ENCODE peak calls at places on chromosome 2, in eight cellular contexts. One of them, this sample, is unnamed.

GRCh38 chr2:238231251-238231793 is 8.5 kb downstream of the HES6 start:
- DNase-seq in fibroblast of villous mesenchyme: peak
- DNase-seq in astrocyte: peak
- DNase-seq in psoas muscle: peak
- DNase-seq in GM12865: peak
- DNase-seq in CD8-positive, alpha-beta T cell: peak
- DNase-seq in AG09309: no peak
- DNase-seq in kidney epithelial cell: peak
- DNase-seq in this sample: peak

GRCh38 chr2:217612920-217613319 is 389.9 kb downstream of the TNS1 start:
- DNase-seq in fibroblast of villous mesenchyme: no peak
- DNase-seq in astrocyte: no peak
- DNase-seq in psoas muscle: no peak
- DNase-seq in GM12865: no peak
- DNase-seq in CD8-positive, alpha-beta T cell: no peak
- DNase-seq in AG09309: no peak
- DNase-seq in kidney epithelial cell: no peak
- DNase-seq in this sample: no peak

GRCh38 chr2:127226520-127227263 is 6.6 kb upstream of the CYP27C1 start:
- DNase-seq in fibroblast of villous mesenchyme: peak
- DNase-seq in astrocyte: peak
- DNase-seq in psoas muscle: no peak
- DNase-seq in GM12865: peak
- DNase-seq in CD8-positive, alpha-beta T cell: no peak
- DNase-seq in AG09309: no peak
- DNase-seq in kidney epithelial cell: peak
- DNase-seq in this sample: peak

GRCh38 chr2:239388236-239389151 is 12.3 kb downstream of the HDAC4 start:
- DNase-seq in fibroblast of villous mesenchyme: no peak
- DNase-seq in astrocyte: no peak
- DNase-seq in psoas muscle: no peak
- DNase-seq in GM12865: no peak
- DNase-seq in CD8-positive, alpha-beta T cell: no peak
- DNase-seq in AG09309: no peak
- DNase-seq in kidney epithelial cell: no peak
- DNase-seq in this sample: no peak

GRCh38 chr2:162308747-162309503 is 9.6 kb downstream of the IFIH1 start:
- DNase-seq in fibroblast of villous mesenchyme: no peak
- DNase-seq in astrocyte: no peak
- DNase-seq in psoas muscle: no peak
- DNase-seq in GM12865: no peak
- DNase-seq in CD8-positive, alpha-beta T cell: no peak
- DNase-seq in AG09309: no peak
- DNase-seq in kidney epithelial cell: no peak
- DNase-seq in this sample: no peak

GRCh38 chr2:10267551-10268465 is 34.9 kb upstream of the HPCAL1 start:
- DNase-seq in fibroblast of villous mesenchyme: no peak
- DNase-seq in astrocyte: no peak
- DNase-seq in psoas muscle: peak
- DNase-seq in GM12865: no peak
- DNase-seq in CD8-positive, alpha-beta T cell: no peak
- DNase-seq in AG09309: no peak
- DNase-seq in kidney epithelial cell: no peak
- DNase-seq in this sample: no peak

GRCh38 chr2:43129676-43130547 is 96.5 kb downstream of the ZFP36L2 start:
- DNase-seq in fibroblast of villous mesenchyme: no peak
- DNase-seq in astrocyte: peak
- DNase-seq in psoas muscle: peak
- DNase-seq in GM12865: no peak
- DNase-seq in CD8-positive, alpha-beta T cell: peak
- DNase-seq in AG09309: no peak
- DNase-seq in kidney epithelial cell: no peak
- DNase-seq in this sample: no peak

GRCh38 chr2:106575955-106576354 is 88.8 kb downstream of the CD8B2 start:
- DNase-seq in fibroblast of villous mesenchyme: peak
- DNase-seq in astrocyte: peak
- DNase-seq in psoas muscle: peak
- DNase-seq in GM12865: no peak
- DNase-seq in CD8-positive, alpha-beta T cell: no peak
- DNase-seq in AG09309: peak
- DNase-seq in kidney epithelial cell: peak
- DNase-seq in this sample: peak

GRCh38 chr2:171522057-171522803 is at the start of gene CYBRD1:
- DNase-seq in fibroblast of villous mesenchyme: peak
- DNase-seq in astrocyte: peak
- DNase-seq in psoas muscle: peak
- DNase-seq in GM12865: peak
- DNase-seq in CD8-positive, alpha-beta T cell: no peak
- DNase-seq in AG09309: peak
- DNase-seq in kidney epithelial cell: no peak
- DNase-seq in this sample: peak

GRCh38 chr2:238103465-238104070 is 3.4 kb downstream of the ESPNL start:
- DNase-seq in fibroblast of villous mesenchyme: no peak
- DNase-seq in astrocyte: no peak
- DNase-seq in psoas muscle: no peak
- DNase-seq in GM12865: no peak
- DNase-seq in CD8-positive, alpha-beta T cell: no peak
- DNase-seq in AG09309: no peak
- DNase-seq in kidney epithelial cell: no peak
- DNase-seq in this sample: no peak

GRCh38 chr2:1613078-1613445 is 131.3 kb downstream of the PXDN start:
- DNase-seq in fibroblast of villous mesenchyme: no peak
- DNase-seq in astrocyte: no peak
- DNase-seq in psoas muscle: no peak
- DNase-seq in GM12865: no peak
- DNase-seq in CD8-positive, alpha-beta T cell: no peak
- DNase-seq in AG09309: no peak
- DNase-seq in kidney epithelial cell: no peak
- DNase-seq in this sample: no peak

GRCh38 chr2:96537066-96537733 is 648 bp downstream of the ARID5A start:
- DNase-seq in fibroblast of villous mesenchyme: peak
- DNase-seq in astrocyte: peak
- DNase-seq in psoas muscle: peak
- DNase-seq in GM12865: peak
- DNase-seq in CD8-positive, alpha-beta T cell: peak
- DNase-seq in AG09309: no peak
- DNase-seq in kidney epithelial cell: no peak
- DNase-seq in this sample: peak

GRCh38 chr2:130378206-130378897 is 22.5 kb downstream of the PTPN18 start:
- DNase-seq in fibroblast of villous mesenchyme: no peak
- DNase-seq in astrocyte: no peak
- DNase-seq in psoas muscle: no peak
- DNase-seq in GM12865: no peak
- DNase-seq in CD8-positive, alpha-beta T cell: no peak
- DNase-seq in AG09309: no peak
- DNase-seq in kidney epithelial cell: no peak
- DNase-seq in this sample: no peak

GRCh38 chr2:18046558-18046957 is 168.1 kb downstream of the KCNS3 start:
- DNase-seq in fibroblast of villous mesenchyme: peak
- DNase-seq in astrocyte: peak
- DNase-seq in psoas muscle: no peak
- DNase-seq in GM12865: no peak
- DNase-seq in CD8-positive, alpha-beta T cell: no peak
- DNase-seq in AG09309: peak
- DNase-seq in kidney epithelial cell: no peak
- DNase-seq in this sample: peak

GRCh38 chr2:175012516-175012915 is 7.3 kb upstream of the CHN1 start:
- DNase-seq in fibroblast of villous mesenchyme: no peak
- DNase-seq in astrocyte: no peak
- DNase-seq in psoas muscle: no peak
- DNase-seq in GM12865: no peak
- DNase-seq in CD8-positive, alpha-beta T cell: no peak
- DNase-seq in AG09309: no peak
- DNase-seq in kidney epithelial cell: no peak
- DNase-seq in this sample: no peak

GRCh38 chr2:168434164-168434563 is 21.9 kb upstream of the CERS6 start:
- DNase-seq in fibroblast of villous mesenchyme: no peak
- DNase-seq in astrocyte: no peak
- DNase-seq in psoas muscle: peak
- DNase-seq in GM12865: no peak
- DNase-seq in CD8-positive, alpha-beta T cell: no peak
- DNase-seq in AG09309: no peak
- DNase-seq in kidney epithelial cell: no peak
- DNase-seq in this sample: no peak

GRCh38 chr2:50564781-50565180 is 467.2 kb downstream of the NRXN1 start:
- DNase-seq in fibroblast of villous mesenchyme: no peak
- DNase-seq in astrocyte: peak
- DNase-seq in psoas muscle: no peak
- DNase-seq in GM12865: no peak
- DNase-seq in CD8-positive, alpha-beta T cell: no peak
- DNase-seq in AG09309: no peak
- DNase-seq in kidney epithelial cell: no peak
- DNase-seq in this sample: no peak

GRCh38 chr2:96404446-96405373 is 69.1 kb downstream of the NCAPH start:
- DNase-seq in fibroblast of villous mesenchyme: no peak
- DNase-seq in astrocyte: no peak
- DNase-seq in psoas muscle: peak
- DNase-seq in GM12865: no peak
- DNase-seq in CD8-positive, alpha-beta T cell: no peak
- DNase-seq in AG09309: no peak
- DNase-seq in kidney epithelial cell: no peak
- DNase-seq in this sample: no peak

GRCh38 chr2:230873670-230874401 is 9.1 kb downstream of the ITM2C start:
- DNase-seq in fibroblast of villous mesenchyme: no peak
- DNase-seq in astrocyte: no peak
- DNase-seq in psoas muscle: no peak
- DNase-seq in GM12865: peak
- DNase-seq in CD8-positive, alpha-beta T cell: no peak
- DNase-seq in AG09309: no peak
- DNase-seq in kidney epithelial cell: no peak
- DNase-seq in this sample: no peak

GRCh38 chr2:64779117-64779690 is 125.5 kb upstream of the SERTAD2 start:
- DNase-seq in fibroblast of villous mesenchyme: peak
- DNase-seq in astrocyte: peak
- DNase-seq in psoas muscle: no peak
- DNase-seq in GM12865: no peak
- DNase-seq in CD8-positive, alpha-beta T cell: no peak
- DNase-seq in AG09309: peak
- DNase-seq in kidney epithelial cell: peak
- DNase-seq in this sample: peak

GRCh38 chr2:166384774-166385173 is 9.0 kb upstream of the SCN9A start:
- DNase-seq in fibroblast of villous mesenchyme: peak
- DNase-seq in astrocyte: peak
- DNase-seq in psoas muscle: no peak
- DNase-seq in GM12865: peak
- DNase-seq in CD8-positive, alpha-beta T cell: no peak
- DNase-seq in AG09309: no peak
- DNase-seq in kidney epithelial cell: no peak
- DNase-seq in this sample: no peak

GRCh38 chr2:27972311-27972710 is 81.8 kb downstream of the BABAM2 start:
- DNase-seq in fibroblast of villous mesenchyme: no peak
- DNase-seq in astrocyte: no peak
- DNase-seq in psoas muscle: no peak
- DNase-seq in GM12865: no peak
- DNase-seq in CD8-positive, alpha-beta T cell: no peak
- DNase-seq in AG09309: no peak
- DNase-seq in kidney epithelial cell: no peak
- DNase-seq in this sample: no peak

GRCh38 chr2:118856978-118857676 is 9.7 kb upstream of the EN1 start:
- DNase-seq in fibroblast of villous mesenchyme: no peak
- DNase-seq in astrocyte: no peak
- DNase-seq in psoas muscle: no peak
- DNase-seq in GM12865: no peak
- DNase-seq in CD8-positive, alpha-beta T cell: no peak
- DNase-seq in AG09309: no peak
- DNase-seq in kidney epithelial cell: no peak
- DNase-seq in this sample: no peak
- H3K4me3 ChIP-seq in fibroblast of villous mesenchyme: no peak
- H3K4me3 ChIP-seq in astrocyte: no peak
- H3K4me3 ChIP-seq in psoas muscle: no peak
- H3K4me3 ChIP-seq in GM12865: no peak
- H3K4me3 ChIP-seq in CD8-positive, alpha-beta T cell: peak
- H3K4me3 ChIP-seq in AG09309: no peak
- H3K4me3 ChIP-seq in kidney epithelial cell: no peak
- H3K4me3 ChIP-seq in this sample: no peak

DNA sequence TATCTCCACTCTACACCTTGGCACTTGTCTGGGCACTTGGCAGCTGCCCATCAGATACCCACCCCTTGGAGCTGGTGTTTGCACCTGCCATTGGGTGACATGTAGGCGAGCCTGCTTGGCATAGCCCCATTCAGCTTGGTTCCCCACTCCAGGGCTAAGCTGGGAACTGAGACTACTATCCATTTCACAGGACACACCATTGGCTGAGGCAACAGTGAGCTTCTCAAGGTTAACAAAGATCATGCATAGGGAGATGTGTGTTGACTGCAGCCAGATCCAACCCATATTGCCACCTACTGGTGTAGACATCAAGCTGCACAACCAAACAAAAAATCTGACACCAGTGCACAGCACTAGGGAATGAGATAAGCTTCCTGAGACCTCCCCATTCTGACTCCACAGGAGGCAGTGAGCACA is 1389.8 kb upstream of the TMEFF2 start:
- DNase-seq in fibroblast of villous mesenchyme: no peak
- DNase-seq in astrocyte: peak
- DNase-seq in psoas muscle: no peak
- DNase-seq in GM12865: peak
- DNase-seq in CD8-positive, alpha-beta T cell: no peak
- DNase-seq in AG09309: no peak
- DNase-seq in kidney epithelial cell: peak
- DNase-seq in this sample: peak
- TF ChIP-seq CTCF in fibroblast of villous mesenchyme: peak
- TF ChIP-seq CTCF in astrocyte: peak
- TF ChIP-seq CTCF in psoas muscle: no peak
- TF ChIP-seq CTCF in GM12865: peak
- TF ChIP-seq CTCF in CD8-positive, alpha-beta T cell: no peak
- TF ChIP-seq CTCF in AG09309: peak
- TF ChIP-seq CTCF in kidney epithelial cell: peak
- TF ChIP-seq CTCF in this sample: no peak

GRCh38 chr2:172545408-172546075 is 10.3 kb upstream of the PDK1 start:
- DNase-seq in fibroblast of villous mesenchyme: no peak
- DNase-seq in astrocyte: no peak
- DNase-seq in psoas muscle: no peak
- DNase-seq in GM12865: no peak
- DNase-seq in CD8-positive, alpha-beta T cell: no peak
- DNase-seq in AG09309: no peak
- DNase-seq in kidney epithelial cell: no peak
- DNase-seq in this sample: no peak
- H3K4me3 ChIP-seq in fibroblast of villous mesenchyme: no peak
- H3K4me3 ChIP-seq in astrocyte: no peak
- H3K4me3 ChIP-seq in psoas muscle: no peak
- H3K4me3 ChIP-seq in GM12865: no peak
- H3K4me3 ChIP-seq in CD8-positive, alpha-beta T cell: no peak
- H3K4me3 ChIP-seq in AG09309: no peak
- H3K4me3 ChIP-seq in kidney epithelial cell: no peak
- H3K4me3 ChIP-seq in this sample: no peak

DNA sequence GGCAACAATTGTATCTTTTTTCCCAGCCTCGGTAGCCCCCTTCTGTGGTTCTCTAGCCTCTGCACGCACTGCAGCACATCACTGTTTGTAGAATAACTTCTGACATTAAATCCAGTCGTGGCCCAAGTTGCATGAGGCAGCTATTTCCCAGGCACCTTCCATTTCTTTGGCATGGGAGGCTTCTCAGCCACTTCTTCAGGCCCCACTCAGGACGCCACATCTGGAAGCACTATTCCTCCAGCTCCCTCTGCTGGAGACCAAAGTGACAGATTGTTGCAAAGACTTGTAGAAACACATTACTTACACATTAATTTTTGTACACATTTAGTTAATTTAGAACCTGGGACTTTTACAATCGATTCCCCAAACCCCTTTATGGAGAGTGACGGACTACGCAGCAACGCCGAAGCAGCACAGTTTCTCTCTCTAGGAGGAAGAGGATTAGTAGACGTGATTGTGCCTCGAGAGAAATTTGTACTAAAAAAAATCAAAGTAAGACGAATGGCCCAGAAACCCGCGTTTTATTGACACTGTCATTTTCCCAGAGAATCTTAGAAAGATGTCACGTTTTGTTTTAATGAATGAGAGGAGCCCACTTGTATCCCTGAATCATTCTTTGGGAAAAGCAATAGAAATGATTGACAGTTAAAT is 57.8 kb upstream of the RGPD5 start:
- DNase-seq in fibroblast of villous mesenchyme: peak
- DNase-seq in astrocyte: peak
- DNase-seq in psoas muscle: peak
- DNase-seq in GM12865: peak
- DNase-seq in CD8-positive, alpha-beta T cell: peak
- DNase-seq in AG09309: no peak
- DNase-seq in kidney epithelial cell: peak
- DNase-seq in this sample: peak
- TF ChIP-seq CTCF in fibroblast of villous mesenchyme: peak
- TF ChIP-seq CTCF in astrocyte: peak
- TF ChIP-seq CTCF in psoas muscle: peak
- TF ChIP-seq CTCF in GM12865: peak
- TF ChIP-seq CTCF in CD8-positive, alpha-beta T cell: no peak
- TF ChIP-seq CTCF in AG09309: peak
- TF ChIP-seq CTCF in kidney epithelial cell: peak
- TF ChIP-seq CTCF in this sample: peak